ENCODE peak calls at places on chromosomes 2 and 18, in four cellular contexts. O is body of pancreas, R is upper lobe of left lung, G is psoas muscle. B is an unnamed sample.

GRCh38 chr2:121771976-121772742 is 16.7 kb downstream of the TSN start:
- DNase-seq in O (no peak), R (no peak), G (no peak), B (no peak)

GRCh38 chr2:30232027-30232800 is 880 bp downstream of the LBH start:
- DNase-seq in O (peak; percentile 38), R (peak; percentile 92), G (peak; percentile 45), B (peak; percentile 56)

GRCh38 chr2:62007555-62007954 is 102.1 kb downstream of the COMMD1 start:
- DNase-seq in O (no peak), R (no peak), G (no peak), B (no peak)

GRCh38 chr2:228409493-228409892 is 228.0 kb upstream of the SPHKAP start:
- DNase-seq in O (no peak), R (no peak), G (no peak), B (no peak)

GRCh38 chr2:220310326-220310936 is 683.0 kb downstream of the SLC4A3 start:
- DNase-seq in O (no peak), R (no peak), G (no peak), B (no peak)

GRCh38 chr2:173652311-173652710 is 297.6 kb downstream of the CDCA7 start:
- DNase-seq in O (no peak), R (no peak), G (no peak), B (peak; percentile 89)

GRCh38 chr2:240465765-240466578 is 30.5 kb downstream of the GPC1 start:
- DNase-seq in O (peak; percentile 1), R (peak; percentile 79), G (no peak), B (no peak)

GRCh38 chr18:3012920-3013810 is at the start of gene LPIN2:
- DNase-seq in O (peak; percentile 99), R (peak; percentile 100), G (peak; percentile 100), B (peak; percentile 96)

GRCh38 chr2:157572725-157573124 is 55.9 kb downstream of the ACVR1C start:
- DNase-seq in O (no peak), R (no peak), G (no peak), B (no peak)

GRCh38 chr2:230160112-230160660 is 59.6 kb downstream of the SP110 start:
- DNase-seq in O (peak; percentile 36), R (peak; percentile 37), G (no peak), B (no peak)

GRCh38 chr2:219912530-219912929 is 285.1 kb downstream of the SLC4A3 start:
- DNase-seq in O (no peak), R (no peak), G (no peak), B (no peak)

GRCh38 chr2:189799531-189799930 is 15.3 kb downstream of the PMS1 start:
- DNase-seq in O (no peak), R (no peak), G (peak; percentile 17), B (peak; percentile 55)

GRCh38 chr2:133532919-133533318 is 35.3 kb downstream of the NCKAP5 start:
- DNase-seq in O (no peak), R (no peak), G (no peak), B (no peak)

GRCh38 chr2:9095690-9096089 is 92.2 kb upstream of the MBOAT2 start:
- DNase-seq in O (peak; percentile 20), R (peak; percentile 87), G (peak; percentile 34), B (no peak)

GRCh38 chr18:21109936-21110666 is 1.5 kb downstream of the ROCK1 start:
- DNase-seq in O (no peak), R (no peak), G (no peak), B (no peak)
- H3K9me3 ChIP-seq in O (no peaks in the 10 kb centered on the region), R (no peaks in the 10 kb centered on the region), G (no peaks in the 10 kb centered on the region), B (peaks cover 2% of the 10 kb centered on the region)

GRCh38 chr2:236568068-236568921 is 1.3 kb upstream of the ACKR3 start:
- DNase-seq in O (peak; percentile 65), R (peak; percentile 87), G (peak; percentile 55), B (no peak)
- H3K27me3 ChIP-seq in O (no peaks in the 10 kb centered on the region), R (no peaks in the 10 kb centered on the region), G (no peaks in the 10 kb centered on the region), B (no peaks in the 10 kb centered on the region)

GRCh38 chr2:216792222-216793001 is 67.5 kb downstream of the TNP1 start:
- DNase-seq in O (peak; percentile 30), R (no peak), G (peak; percentile 56), B (no peak)
- H3K27ac ChIP-seq in O (no peak overlapping the region), R (peak overlapping the region; percentile 67), G (peak overlapping the region; percentile 25), B (no peak overlapping the region)

GRCh38 chr18:14917311-14917710 is 169.3 kb downstream of the ANKRD30B start:
- DNase-seq in O (no peak), R (no peak), G (no peak), B (no peak)
- H3K9me3 ChIP-seq in O (no peaks in the 10 kb centered on the region), R (no peaks in the 10 kb centered on the region), G (no peaks in the 10 kb centered on the region), B (peaks cover 16% of the 10 kb centered on the region)

DNA sequence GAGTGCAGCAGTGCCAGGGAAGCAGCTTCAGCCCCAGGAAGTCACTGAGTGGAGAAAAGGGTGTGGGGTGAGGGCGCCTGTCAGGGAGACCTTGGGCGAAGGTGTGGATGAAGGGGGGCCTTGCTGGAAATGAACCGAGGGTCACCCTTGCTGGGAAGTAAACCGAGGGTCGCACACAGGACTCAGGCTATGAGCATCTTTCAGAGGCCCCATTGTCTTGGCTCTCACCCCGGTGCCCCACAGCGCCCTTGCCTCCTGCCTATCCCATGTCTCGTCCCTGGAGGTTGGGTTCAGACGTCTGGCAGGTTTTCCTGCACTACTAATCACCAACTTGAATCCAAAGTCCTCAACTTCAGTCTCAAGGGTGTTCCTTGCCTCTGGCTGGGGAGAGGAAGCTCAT is 122.8 kb upstream of the PXDN start:
- DNase-seq in O (no peak), R (no peak), G (no peak), B (no peak)
- H3K27me3 ChIP-seq in O (no peaks in the 10 kb centered on the region), R (no peaks in the 10 kb centered on the region), G (peaks cover 18% of the 10 kb centered on the region), B (peaks cover 73% of the 10 kb centered on the region)

GRCh38 chr2:110858993-110859770 is 126.8 kb downstream of the ACOXL start:
- DNase-seq in O (no peak), R (no peak), G (no peak), B (no peak)
- H3K27ac ChIP-seq in O (no peak overlapping the region), R (no peak overlapping the region), G (no peak overlapping the region), B (no peak overlapping the region)